ENCODE peak calls at places on chromosomes 7 and 10, in ten cellular contexts. One of them, this sample, is unnamed.

GRCh38 chr7:96174812-96175211 is 147.1 kb downstream of the SLC25A13 start:
- DNase-seq in hepatocyte: no peak
- DNase-seq in iPS DF 6.9: no peak
- DNase-seq in HepG2: peak; percentile 54
- DNase-seq in RWPE2: no peak
- DNase-seq in thoracic aorta: no peak
- DNase-seq in MM.1S: no peak
- DNase-seq in adrenal gland: no peak
- DNase-seq in colonic mucosa: no peak
- DNase-seq in GM23248: no peak
- DNase-seq in this sample: no peak

GRCh38 chr7:75965617-75966016 is 28.8 kb downstream of the TMEM120A start:
- DNase-seq in RWPE2: no peak
- DNase-seq in thoracic aorta: no peak
- DNase-seq in MM.1S: no peak
- DNase-seq in adrenal gland: no peak
- DNase-seq in hepatocyte: no peak
- DNase-seq in GM23248: no peak
- DNase-seq in colonic mucosa: no peak
- DNase-seq in iPS DF 6.9: no peak
- DNase-seq in HepG2: no peak
- DNase-seq in this sample: no peak

GRCh38 chr10:6995846-6996245 is 415.0 kb downstream of the SFMBT2 start:
- DNase-seq in thoracic aorta: no peak
- DNase-seq in colonic mucosa: no peak
- DNase-seq in hepatocyte: no peak
- DNase-seq in MM.1S: no peak
- DNase-seq in adrenal gland: no peak
- DNase-seq in iPS DF 6.9: no peak
- DNase-seq in GM23248: peak; percentile 27
- DNase-seq in RWPE2: no peak
- DNase-seq in HepG2: no peak
- DNase-seq in this sample: no peak

GRCh38 chr7:150370612-150371071 is 2.0 kb downstream of the REPIN1 start:
- DNase-seq in iPS DF 6.9: no peak
- DNase-seq in colonic mucosa: no peak
- DNase-seq in thoracic aorta: no peak
- DNase-seq in RWPE2: no peak
- DNase-seq in adrenal gland: no peak
- DNase-seq in GM23248: peak; percentile 71
- DNase-seq in MM.1S: no peak
- DNase-seq in hepatocyte: no peak
- DNase-seq in HepG2: peak; percentile 55
- DNase-seq in this sample: no peak

GRCh38 chr10:1253476-1254353 is 197.5 kb downstream of the WDR37 start:
- DNase-seq in colonic mucosa: no peak
- DNase-seq in iPS DF 6.9: no peak
- DNase-seq in adrenal gland: no peak
- DNase-seq in GM23248: no peak
- DNase-seq in hepatocyte: no peak
- DNase-seq in thoracic aorta: no peak
- DNase-seq in HepG2: no peak
- DNase-seq in MM.1S: no peak
- DNase-seq in RWPE2: no peak
- DNase-seq in this sample: peak; percentile 34

GRCh38 chr7:92767427-92767826 is 68.9 kb downstream of the CDK6 start:
- DNase-seq in MM.1S: no peak
- DNase-seq in thoracic aorta: no peak
- DNase-seq in GM23248: peak; percentile 64
- DNase-seq in HepG2: no peak
- DNase-seq in colonic mucosa: no peak
- DNase-seq in adrenal gland: no peak
- DNase-seq in hepatocyte: no peak
- DNase-seq in iPS DF 6.9: no peak
- DNase-seq in RWPE2: no peak
- DNase-seq in this sample: no peak

GRCh38 chr10:14584643-14585042 is 190.1 kb downstream of the FAM107B start:
- DNase-seq in MM.1S: peak; percentile 53
- DNase-seq in GM23248: no peak
- DNase-seq in colonic mucosa: no peak
- DNase-seq in RWPE2: no peak
- DNase-seq in HepG2: no peak
- DNase-seq in iPS DF 6.9: no peak
- DNase-seq in hepatocyte: no peak
- DNase-seq in adrenal gland: no peak
- DNase-seq in thoracic aorta: no peak
- DNase-seq in this sample: no peak

GRCh38 chr10:108544500-108545120 is 1378.7 kb downstream of the XPNPEP1 start:
- DNase-seq in thoracic aorta: no peak
- DNase-seq in HepG2: peak; percentile 3
- DNase-seq in iPS DF 6.9: peak; percentile 43
- DNase-seq in adrenal gland: peak; percentile 65
- DNase-seq in MM.1S: peak; percentile 63
- DNase-seq in GM23248: peak; percentile 83
- DNase-seq in RWPE2: no peak
- DNase-seq in hepatocyte: peak; percentile 88
- DNase-seq in colonic mucosa: peak; percentile 66
- DNase-seq in this sample: no peak

GRCh38 chr10:47164800-47165128 is 135.2 kb upstream of the GDF10 start:
- DNase-seq in GM23248: no peak
- DNase-seq in adrenal gland: no peak
- DNase-seq in iPS DF 6.9: no peak
- DNase-seq in MM.1S: no peak
- DNase-seq in colonic mucosa: no peak
- DNase-seq in thoracic aorta: no peak
- DNase-seq in RWPE2: no peak
- DNase-seq in HepG2: no peak
- DNase-seq in hepatocyte: no peak
- DNase-seq in this sample: no peak

GRCh38 chr10:47165711-47166404 is 134.1 kb upstream of the GDF10 start:
- DNase-seq in hepatocyte: peak; percentile 62
- DNase-seq in adrenal gland: peak; percentile 30
- DNase-seq in HepG2: no peak
- DNase-seq in colonic mucosa: no peak
- DNase-seq in MM.1S: no peak
- DNase-seq in iPS DF 6.9: no peak
- DNase-seq in RWPE2: no peak
- DNase-seq in GM23248: peak; percentile 72
- DNase-seq in thoracic aorta: no peak
- DNase-seq in this sample: peak; percentile 87

GRCh38 chr10:47166405-47166777 is 133.6 kb upstream of the GDF10 start:
- DNase-seq in GM23248: no peak
- DNase-seq in thoracic aorta: no peak
- DNase-seq in hepatocyte: no peak
- DNase-seq in adrenal gland: no peak
- DNase-seq in HepG2: no peak
- DNase-seq in colonic mucosa: no peak
- DNase-seq in RWPE2: no peak
- DNase-seq in iPS DF 6.9: no peak
- DNase-seq in MM.1S: no peak
- DNase-seq in this sample: no peak

GRCh38 chr10:47165168-47165710 is 134.8 kb upstream of the GDF10 start:
- DNase-seq in HepG2: no peak
- DNase-seq in adrenal gland: no peak
- DNase-seq in thoracic aorta: no peak
- DNase-seq in GM23248: no peak
- DNase-seq in iPS DF 6.9: no peak
- DNase-seq in colonic mucosa: no peak
- DNase-seq in hepatocyte: no peak
- DNase-seq in RWPE2: no peak
- DNase-seq in MM.1S: no peak
- DNase-seq in this sample: no peak

DNA sequence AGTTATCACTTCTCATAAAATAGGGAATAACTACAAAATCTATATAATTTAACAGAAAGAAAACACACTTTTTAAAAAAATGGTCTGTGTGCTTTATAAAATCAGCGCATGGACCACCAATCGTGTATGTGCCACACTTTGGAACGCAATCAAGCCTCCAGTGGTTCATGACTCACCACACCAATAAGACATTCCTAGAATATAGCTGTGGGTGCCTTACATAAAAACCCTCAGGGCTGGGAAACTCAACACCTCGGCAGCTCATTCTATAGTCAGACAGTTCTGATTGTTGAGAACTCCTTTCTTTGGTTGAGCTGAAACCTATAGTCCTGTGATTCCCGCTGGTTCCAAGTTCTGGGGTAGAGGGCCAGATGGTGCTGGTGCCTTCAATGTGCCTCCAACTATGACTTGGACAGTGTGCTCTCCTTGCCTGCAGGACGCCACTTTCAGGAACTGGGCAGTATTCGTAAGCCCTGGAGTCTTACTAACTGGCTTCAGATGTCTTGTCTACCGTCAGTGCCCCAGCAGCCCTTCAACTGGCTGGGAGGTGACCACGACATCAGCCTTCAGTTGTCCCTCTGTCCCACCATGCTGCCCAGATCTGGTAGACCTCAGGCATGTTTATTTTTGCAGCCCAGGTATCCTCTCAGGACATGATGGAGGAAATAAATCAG is 135.7 kb upstream of the GDF10 start:
- DNase-seq in thoracic aorta: no peak
- DNase-seq in adrenal gland: no peak
- DNase-seq in hepatocyte: no peak
- DNase-seq in colonic mucosa: no peak
- DNase-seq in iPS DF 6.9: no peak
- DNase-seq in MM.1S: no peak
- DNase-seq in GM23248: peak; percentile 75
- DNase-seq in RWPE2: no peak
- DNase-seq in HepG2: no peak
- DNase-seq in this sample: peak; percentile 48
- H3K4me1 ChIP-seq in thoracic aorta: peaks cover 30% of the 10 kb centered on the region
- H3K4me1 ChIP-seq in adrenal gland: no peaks in the 10 kb centered on the region
- H3K4me1 ChIP-seq in hepatocyte: peaks cover 4% of the 10 kb centered on the region
- H3K4me1 ChIP-seq in colonic mucosa: no peaks in the 10 kb centered on the region
- H3K4me1 ChIP-seq in iPS DF 6.9: no peaks in the 10 kb centered on the region
- H3K4me1 ChIP-seq in MM.1S: no peaks in the 10 kb centered on the region
- H3K4me1 ChIP-seq in GM23248: peaks cover 33% of the 10 kb centered on the region
- H3K4me1 ChIP-seq in RWPE2: peaks cover 22% of the 10 kb centered on the region
- H3K4me1 ChIP-seq in HepG2: no peaks in the 10 kb centered on the region
- H3K4me1 ChIP-seq in this sample: peaks cover 24% of the 10 kb centered on the region

DNA sequence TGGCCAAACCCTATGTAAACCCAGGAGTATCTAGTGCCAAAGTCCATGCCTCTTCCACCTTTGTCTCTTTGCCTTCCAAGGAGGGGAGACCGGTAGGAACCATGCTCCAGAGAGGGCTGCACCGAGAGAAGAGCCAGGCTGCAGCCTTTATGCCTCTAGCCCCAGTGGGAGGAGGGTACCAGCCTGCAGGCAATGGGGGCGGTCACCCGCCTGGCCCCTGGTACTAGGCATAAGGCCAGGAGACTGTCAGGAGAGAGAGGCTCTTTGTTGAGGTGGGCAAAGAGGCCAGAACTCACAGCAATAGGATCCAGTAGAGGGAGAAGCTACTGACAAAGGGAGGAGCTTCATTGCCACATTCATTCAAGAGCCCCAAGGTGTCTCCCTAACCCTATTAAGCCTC is 146.6 kb upstream of the PDE1C start:
- DNase-seq in thoracic aorta: no peak
- DNase-seq in RWPE2: no peak
- DNase-seq in HepG2: no peak
- DNase-seq in hepatocyte: no peak
- DNase-seq in iPS DF 6.9: no peak
- DNase-seq in MM.1S: no peak
- DNase-seq in colonic mucosa: no peak
- DNase-seq in adrenal gland: no peak
- DNase-seq in GM23248: no peak
- DNase-seq in this sample: no peak
- H3K27ac ChIP-seq in thoracic aorta: no peak overlapping the region
- H3K27ac ChIP-seq in RWPE2: no peak overlapping the region
- H3K27ac ChIP-seq in HepG2: no peak overlapping the region
- H3K27ac ChIP-seq in hepatocyte: no peak overlapping the region
- H3K27ac ChIP-seq in iPS DF 6.9: no peak overlapping the region
- H3K27ac ChIP-seq in MM.1S: no peak overlapping the region
- H3K27ac ChIP-seq in colonic mucosa: no peak overlapping the region
- H3K27ac ChIP-seq in adrenal gland: no peak overlapping the region
- H3K27ac ChIP-seq in GM23248: no peak overlapping the region
- H3K27ac ChIP-seq in this sample: no peak overlapping the region

DNA sequence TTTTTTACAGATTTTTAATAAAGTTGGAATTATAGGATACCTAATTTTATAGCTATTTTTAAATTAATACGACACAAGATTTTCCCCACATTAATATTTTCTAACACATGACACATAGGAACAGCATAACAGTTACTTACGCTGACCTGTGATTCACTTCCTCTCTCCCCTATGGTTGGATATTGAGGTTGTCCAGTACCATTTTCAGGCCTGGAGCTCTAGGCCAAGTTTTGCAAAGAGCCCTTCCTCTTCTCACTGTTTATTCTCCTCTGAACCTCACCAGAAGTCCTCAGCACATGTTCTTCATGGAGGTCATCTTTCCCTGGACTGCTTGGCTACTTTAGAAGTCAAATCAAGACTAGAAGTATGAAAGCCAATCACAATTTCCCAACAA is 28.2 kb downstream of the LYZL1 start:
- DNase-seq in iPS DF 6.9: no peak
- DNase-seq in colonic mucosa: no peak
- DNase-seq in adrenal gland: no peak
- DNase-seq in thoracic aorta: no peak
- DNase-seq in RWPE2: no peak
- DNase-seq in hepatocyte: no peak
- DNase-seq in MM.1S: no peak
- DNase-seq in GM23248: peak; percentile 5
- DNase-seq in HepG2: no peak
- DNase-seq in this sample: no peak
- H3K4me1 ChIP-seq in iPS DF 6.9: peaks cover 2% of the 10 kb centered on the region
- H3K4me1 ChIP-seq in colonic mucosa: no peaks in the 10 kb centered on the region
- H3K4me1 ChIP-seq in adrenal gland: no peaks in the 10 kb centered on the region
- H3K4me1 ChIP-seq in thoracic aorta: peaks cover 15% of the 10 kb centered on the region
- H3K4me1 ChIP-seq in RWPE2: no peaks in the 10 kb centered on the region
- H3K4me1 ChIP-seq in hepatocyte: peaks cover 16% of the 10 kb centered on the region
- H3K4me1 ChIP-seq in MM.1S: no peaks in the 10 kb centered on the region
- H3K4me1 ChIP-seq in GM23248: peaks cover 10% of the 10 kb centered on the region
- H3K4me1 ChIP-seq in HepG2: peaks cover 62% of the 10 kb centered on the region
- H3K4me1 ChIP-seq in this sample: no peaks in the 10 kb centered on the region

DNA sequence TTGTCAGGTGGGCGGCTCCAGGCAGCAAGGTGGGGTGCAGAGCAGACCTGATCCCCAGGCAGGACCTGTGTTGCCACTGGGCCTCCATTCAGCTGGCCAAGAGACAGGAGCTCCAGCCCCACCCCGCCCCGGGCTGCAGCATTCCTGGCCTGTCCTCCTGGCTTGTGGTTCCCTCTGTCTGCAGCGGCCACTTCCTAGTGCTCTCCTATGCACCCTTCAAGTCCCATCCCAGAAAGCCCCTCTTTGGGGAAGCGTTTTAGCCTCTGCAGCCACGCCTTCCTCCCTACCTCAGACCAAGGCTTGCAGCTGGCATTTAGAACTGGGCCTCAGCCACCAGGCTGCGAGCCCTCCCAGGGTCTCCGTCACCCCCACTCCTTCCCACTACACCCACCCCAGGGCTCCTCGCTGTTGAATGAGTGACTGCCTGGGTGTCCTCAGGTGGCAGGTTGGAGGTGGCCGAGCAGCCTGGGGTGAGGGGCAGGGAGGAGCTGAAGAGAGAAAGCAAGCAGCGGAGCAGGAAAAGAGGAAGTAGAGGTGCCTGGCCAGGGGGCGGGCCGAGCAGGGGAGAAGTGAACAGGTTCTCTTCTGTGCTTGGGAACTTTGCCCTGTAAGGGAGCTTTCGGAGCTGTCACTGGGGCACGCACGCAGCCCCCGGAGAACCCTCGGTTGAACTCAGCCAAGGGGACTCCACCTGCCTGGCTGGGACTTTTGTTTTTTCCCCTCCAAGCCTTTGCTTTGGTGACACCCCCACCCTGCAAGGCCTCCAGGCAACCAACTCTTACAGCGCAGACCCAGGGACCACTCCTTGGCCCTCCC is 109.1 kb upstream of the TNRC18 start:
- DNase-seq in hepatocyte: peak; percentile 87
- DNase-seq in thoracic aorta: no peak
- DNase-seq in iPS DF 6.9: no peak
- DNase-seq in MM.1S: peak; percentile 30
- DNase-seq in adrenal gland: peak; percentile 42
- DNase-seq in GM23248: peak; percentile 42
- DNase-seq in RWPE2: no peak
- DNase-seq in HepG2: peak; percentile 66
- DNase-seq in colonic mucosa: peak; percentile 93
- DNase-seq in this sample: no peak
- H3K27ac ChIP-seq in hepatocyte: peak overlapping the region; percentile 100
- H3K27ac ChIP-seq in thoracic aorta: peak overlapping the region; percentile 100
- H3K27ac ChIP-seq in iPS DF 6.9: no peak overlapping the region
- H3K27ac ChIP-seq in MM.1S: no peak overlapping the region
- H3K27ac ChIP-seq in adrenal gland: no peak overlapping the region
- H3K27ac ChIP-seq in GM23248: no peak overlapping the region
- H3K27ac ChIP-seq in RWPE2: peak overlapping the region; percentile 99
- H3K27ac ChIP-seq in HepG2: peak overlapping the region; percentile 97
- H3K27ac ChIP-seq in colonic mucosa: peak overlapping the region; percentile 100
- H3K27ac ChIP-seq in this sample: peak overlapping the region; percentile 100

This sample was measured in right atrium auricular region.